ENCODE peak calls at places on chromosomes 11 and 22, in ten cellular contexts. B is amniotic stem cell; Y is mucosa of gallbladder; G is EH; Q is midbrain; D is GM20000; S is ovary; T is stimulated activated naive CD4-positive, alpha-beta T cell; H is nucleus accumbens; I is HS-5. Z is an unnamed sample.
A peak's percentile ranks its signal among the peaks of the same experiment; 100 is the strongest.

GRCh38 chr22:21635771-21636510 is 3.4 kb downstream of the CCDC116 start:
- DNase-seq in B (no peak), Y (no peak), G (no peak), Q (no peak), D (no peak), S (no peak), T (no peak), H (no peak), I (no peak), Z (no peak)

GRCh38 chr11:74487875-74488274 is 5.6 kb downstream of the LIPT2 start:
- DNase-seq in B (no peak), Y (no peak), G (peak; percentile 27), Q (no peak), D (no peak), S (no peak), T (no peak), H (no peak), I (no peak), Z (no peak)

GRCh38 chr11:83064011-83064410 is 7.7 kb downstream of the RAB30 start:
- DNase-seq in B (no peak), Y (no peak), G (no peak), Q (no peak), D (no peak), S (no peak), T (no peak), H (no peak), I (no peak), Z (no peak)

GRCh38 chr11:115612331-115612730 is 108.1 kb upstream of the CADM1 start:
- DNase-seq in B (no peak), Y (no peak), G (peak; percentile 60), Q (no peak), D (no peak), S (no peak), T (no peak), H (no peak), I (no peak), Z (no peak)

GRCh38 chr22:19494001-19494560 is 14.4 kb downstream of the CDC45 start:
- DNase-seq in B (no peak), Y (no peak), G (no peak), Q (no peak), D (no peak), S (no peak), T (no peak), H (no peak), I (no peak), Z (no peak)

GRCh38 chr11:134364261-134364660 is 32.5 kb downstream of the GLB1L2 start:
- DNase-seq in B (no peak), Y (no peak), G (no peak), Q (no peak), D (no peak), S (no peak), T (no peak), H (no peak), I (no peak), Z (no peak)

GRCh38 chr11:59247535-59248227 is 35.0 kb upstream of the MPEG1 start:
- DNase-seq in B (no peak), Y (no peak), G (peak; percentile 26), Q (no peak), D (no peak), S (no peak), T (peak; percentile 21), H (no peak), I (peak; percentile 52), Z (no peak)

GRCh38 chr11:100753562-100753961 is 66.5 kb downstream of the ARHGAP42 start:
- DNase-seq in B (no peak), Y (no peak), G (no peak), Q (no peak), D (no peak), S (no peak), T (no peak), H (no peak), I (no peak), Z (no peak)

GRCh38 chr22:47034905-47035419 is 272.5 kb downstream of the TBC1D22A start:
- DNase-seq in B (no peak), Y (no peak), G (no peak), Q (no peak), D (no peak), S (no peak), T (no peak), H (no peak), I (no peak), Z (no peak)

GRCh38 chr11:117005758-117006157 is 92.5 kb downstream of the SIK3 start:
- DNase-seq in B (no peak), Y (no peak), G (no peak), Q (no peak), D (no peak), S (no peak), T (no peak), H (no peak), I (no peak), Z (no peak)

GRCh38 chr22:50506611-50507420 is 686 bp downstream of the LMF2 start:
- DNase-seq in B (no peak), Y (no peak), G (no peak), Q (no peak), D (no peak), S (peak; percentile 55), T (no peak), H (no peak), I (no peak), Z (no peak)

Z was measured in pulmonary artery endothelial cell.